ENCODE peak calls at places on chromosome 22, in eight cellular contexts. T is A549, Y is endothelial cell of umbilical vein, L is GM12878, U is HCT116, M is K562, B is HepG2, Q is H1. Z is an unnamed sample.

GRCh38 chr22:29206372-29207230 is 905 bp downstream of the EMID1 start:
- DNase-seq in B (no peak), Q (no peak), Y (no peak), M (peak), T (no peak), L (no peak), U (no peak), Z (no peak)

GRCh38 chr22:38758276-38758945 is 2.6 kb upstream of the SUN2 start:
- DNase-seq in M (peak), B (no peak), T (no peak), L (no peak), U (no peak), Y (no peak), Q (no peak), Z (peak)

GRCh38 chr22:30607939-30608338 is 965 bp downstream of the TCN2 start:
- DNase-seq in T (no peak), U (no peak), M (no peak), B (no peak), L (no peak), Y (no peak), Q (no peak), Z (peak)

GRCh38 chr22:29740216-29740615 is 20.4 kb downstream of the CABP7 start:
- DNase-seq in Q (no peak), L (no peak), T (no peak), B (no peak), Y (no peak), M (no peak), U (no peak), Z (no peak)

GRCh38 chr22:39525658-39525975 is 5.3 kb downstream of the ATF4 start:
- DNase-seq in L (no peak), T (no peak), U (no peak), Q (no peak), B (no peak), M (peak), Y (no peak), Z (no peak)

GRCh38 chr22:30370681-30371080 is 13.9 kb downstream of the CCDC157 start:
- DNase-seq in Q (no peak), B (no peak), U (no peak), L (no peak), T (no peak), Y (no peak), M (no peak), Z (no peak)

GRCh38 chr22:45469573-45470383 is 32.9 kb upstream of the FBLN1 start:
- DNase-seq in Q (no peak), M (no peak), B (no peak), Y (no peak), L (no peak), U (no peak), T (no peak), Z (no peak)

GRCh38 chr22:42581762-42582716 is 28.3 kb downstream of the SERHL2 start:
- DNase-seq in Q (peak), T (peak), U (peak), L (peak), B (peak), Y (peak), M (peak), Z (peak)

GRCh38 chr22:31612891-31613285 is 49.1 kb downstream of the PISD start:
- DNase-seq in U (no peak), M (no peak), L (no peak), B (no peak), Y (no peak), Q (no peak), T (no peak), Z (no peak)

GRCh38 chr22:45895436-45896152 is 81.4 kb downstream of the WNT7B start:
- DNase-seq in L (no peak), B (no peak), Y (no peak), Q (no peak), T (no peak), U (no peak), M (no peak), Z (no peak)

GRCh38 chr22:24588370-24588755 is 4.5 kb downstream of the LRRC75B start:
- DNase-seq in T (no peak), B (no peak), U (no peak), Y (no peak), L (no peak), Q (no peak), M (no peak), Z (no peak)

GRCh38 chr22:38655532-38656255 is 498 bp downstream of the FAM227A start:
- DNase-seq in T (no peak), U (no peak), Q (no peak), M (peak), L (no peak), Y (no peak), B (no peak), Z (peak)

GRCh38 chr22:25153961-25154685 is 45.5 kb upstream of the CRYBB3 start:
- DNase-seq in Y (peak), L (no peak), B (peak), M (no peak), Q (no peak), U (no peak), T (no peak), Z (no peak)

GRCh38 chr22:28282346-28282745 is 363.3 kb upstream of the PITPNB start:
- DNase-seq in T (no peak), B (no peak), Q (no peak), Y (no peak), M (no peak), L (no peak), U (no peak), Z (no peak)

GRCh38 chr22:25553131-25553530 is 11.3 kb upstream of the GRK3 start:
- DNase-seq in M (no peak), T (no peak), U (no peak), Y (no peak), Q (no peak), L (no peak), B (no peak), Z (no peak)

GRCh38 chr22:30806391-30806861 is 111.8 kb downstream of the OSBP2 start:
- DNase-seq in M (peak), Q (peak), B (peak), U (peak), L (no peak), T (no peak), Y (peak), Z (peak)

GRCh38 chr22:32665676-32666075 is 135.8 kb upstream of the TIMP3 start:
- DNase-seq in Y (no peak), T (no peak), M (no peak), L (no peak), Q (no peak), U (no peak), B (no peak), Z (no peak)

GRCh38 chr22:40204331-40205116 is 26.8 kb downstream of the TNRC6B start:
- DNase-seq in T (no peak), M (no peak), Q (no peak), L (no peak), B (peak), Y (no peak), U (no peak), Z (no peak)

GRCh38 chr22:40094449-40094848 is 83.3 kb upstream of the TNRC6B start:
- DNase-seq in T (no peak), L (peak), M (no peak), U (no peak), Q (no peak), B (no peak), Y (no peak), Z (no peak)

GRCh38 chr22:49368221-49368975 is 459.3 kb downstream of the BRD1 start:
- DNase-seq in Q (no peak), T (no peak), M (no peak), Y (no peak), B (no peak), U (no peak), L (no peak), Z (no peak)

GRCh38 chr22:48870436-48870835 is 957.2 kb downstream of the BRD1 start:
- DNase-seq in Y (no peak), Q (no peak), U (no peak), T (no peak), M (no peak), B (no peak), L (no peak), Z (no peak)

GRCh38 chr22:43956383-43956782 is 1.1 kb downstream of the SAMM50 start:
- DNase-seq in U (no peak), L (no peak), T (no peak), Y (no peak), B (peak), Q (no peak), M (no peak), Z (no peak)

GRCh38 chr22:43953988-43954771 is 1.1 kb upstream of the SAMM50 start:
- DNase-seq in M (no peak), L (no peak), Y (no peak), B (no peak), U (no peak), T (no peak), Q (no peak), Z (peak)

GRCh38 chr22:43955883-43956286 is 643 bp downstream of the SAMM50 start:
- DNase-seq in B (no peak), Y (no peak), M (peak), U (no peak), L (no peak), Q (no peak), T (no peak), Z (peak)

GRCh38 chr22:43956805-43957463 is 1.7 kb downstream of the SAMM50 start:
- DNase-seq in T (no peak), B (peak), L (no peak), Y (peak), Q (no peak), U (no peak), M (no peak), Z (no peak)

DNA sequence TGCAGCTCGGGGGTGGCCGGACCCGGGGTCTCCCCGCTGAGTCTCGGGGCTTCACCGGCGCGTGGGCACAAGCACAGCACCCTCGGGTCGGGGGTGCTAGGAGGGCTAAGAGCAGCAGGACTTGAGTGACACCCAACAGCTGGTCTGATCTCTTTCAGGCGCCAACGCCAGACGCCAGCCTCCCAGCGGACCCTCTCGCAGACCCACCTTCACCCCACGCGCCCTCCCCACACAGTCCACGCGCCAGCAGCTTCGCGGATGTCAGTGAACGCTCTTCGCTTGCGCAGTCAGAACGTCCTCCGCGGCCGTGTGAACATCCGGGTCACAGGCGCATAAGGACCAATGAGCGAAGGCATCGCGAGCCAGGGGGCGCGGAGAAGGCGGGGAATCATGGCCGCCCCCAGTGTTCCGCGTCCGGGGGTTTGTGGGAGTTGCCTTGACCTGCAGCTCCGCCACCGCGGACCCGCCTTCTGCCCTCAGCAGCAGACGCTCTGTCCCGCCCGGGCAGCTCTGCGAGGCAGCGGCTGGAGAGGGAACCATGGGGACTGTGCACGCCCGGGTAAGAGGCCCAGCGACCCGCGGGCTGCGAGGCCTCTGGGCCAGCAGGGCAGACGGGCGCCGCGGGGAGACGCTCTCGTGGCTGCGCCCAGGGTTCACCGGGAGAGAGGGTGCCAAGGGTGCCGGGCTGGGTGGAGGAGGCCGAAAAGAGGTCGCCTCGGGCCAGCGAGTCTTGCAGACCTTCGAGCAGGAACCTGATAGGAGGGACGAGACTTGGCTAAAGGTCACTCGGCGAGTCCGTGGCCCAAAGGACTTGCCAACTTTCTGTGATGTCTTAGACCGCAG is at the start of gene SAMM50:
- DNase-seq in Y (peak), B (peak), T (peak), M (peak), L (peak), Q (peak), U (peak), Z (peak)
- TF ChIP-seq POLR2A in Y (peak), B (peak), T (peak), M (peak), L (peak), Q (peak), U (peak), Z (peak)

GRCh38 chr22:21598302-21598701 is 30.8 kb downstream of the UBE2L3 start:
- DNase-seq in Q (no peak), U (no peak), T (no peak), L (no peak), Y (no peak), B (no peak), M (no peak), Z (no peak)
- TF ChIP-seq MAX in Q (no peak), U (no peak), T (no peak), L (no peak), Y (no peak), B (no peak), M (no peak), Z (no peak)

GRCh38 chr22:23282089-23282501 is 101.8 kb downstream of the BCR start:
- DNase-seq in Q (no peak), Y (peak), L (no peak), T (peak), M (no peak), B (no peak), U (peak), Z (no peak)
- TF ChIP-seq POLR2A in Q (no peak), Y (peak), L (no peak), T (no peak), M (no peak), B (no peak), U (no peak), Z (no peak)

DNA sequence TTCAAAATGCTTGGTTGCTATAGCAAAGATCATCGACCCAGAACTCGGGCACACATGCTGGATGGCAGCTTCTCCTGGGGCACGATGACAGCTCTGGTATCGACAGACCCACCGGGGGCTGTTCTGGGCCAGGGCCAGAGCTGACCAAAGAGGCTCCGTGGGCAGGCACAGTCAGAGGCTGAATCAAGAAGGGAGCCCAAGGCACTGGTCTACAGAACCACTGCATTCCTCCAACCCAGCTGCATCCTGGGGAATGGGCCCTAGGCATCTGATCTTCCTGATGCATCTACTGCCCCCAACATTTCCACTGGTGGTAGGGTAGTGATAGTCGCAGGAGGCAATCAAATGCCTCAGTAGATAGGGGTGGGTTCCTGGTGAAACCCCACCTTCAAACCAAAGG is 470.3 kb downstream of the TBC1D22A start:
- DNase-seq in M (no peak), U (no peak), Y (no peak), B (no peak), L (no peak), Q (no peak), T (no peak), Z (no peak)
- TF ChIP-seq MAX in M (no peak), U (no peak), Y (no peak), B (no peak), L (no peak), Q (no peak), T (no peak), Z (no peak)

DNA sequence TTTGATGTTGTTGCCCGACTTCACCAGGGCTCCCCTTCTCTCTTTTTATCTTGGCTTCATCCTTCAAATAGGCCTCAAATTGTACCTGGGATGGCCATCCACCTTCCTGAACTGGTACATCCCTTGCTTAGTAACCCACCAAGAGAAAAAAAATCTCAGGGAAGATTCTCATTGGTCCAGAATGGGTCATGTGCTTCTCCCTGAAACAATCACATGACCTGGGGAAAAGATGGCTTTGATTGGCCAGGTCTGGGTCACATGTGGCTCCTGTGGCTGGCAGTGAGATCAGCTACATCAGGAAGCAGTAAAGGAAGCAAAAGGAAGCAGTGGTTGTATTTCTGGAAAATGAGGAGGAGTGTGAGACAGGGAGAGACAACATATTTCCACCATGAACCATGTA is 540.2 kb downstream of the MIAT start:
- DNase-seq in T (no peak), M (no peak), Y (no peak), L (no peak), Q (no peak), B (no peak), U (no peak), Z (no peak)
- TF ChIP-seq POLR2A in T (no peak), M (no peak), Y (no peak), L (no peak), Q (no peak), B (no peak), U (no peak), Z (no peak)

GRCh38 chr22:36086170-36086490 is 57.5 kb upstream of the RBFOX2 start:
- DNase-seq in M (peak), B (no peak), Q (peak), L (no peak), T (no peak), U (no peak), Y (no peak), Z (peak)
- TF ChIP-seq MAX in M (no peak), B (no peak), Q (no peak), L (no peak), T (no peak), U (no peak), Y (no peak), Z (no peak)

GRCh38 chr22:50531546-50532352 is 1.9 kb upstream of the TYMP start:
- DNase-seq in U (no peak), Y (peak), Q (peak), M (no peak), L (no peak), T (no peak), B (no peak), Z (peak)
- TF ChIP-seq POLR2A in U (no peak), Y (no peak), Q (no peak), M (no peak), L (no peak), T (peak), B (no peak), Z (no peak)

DNA sequence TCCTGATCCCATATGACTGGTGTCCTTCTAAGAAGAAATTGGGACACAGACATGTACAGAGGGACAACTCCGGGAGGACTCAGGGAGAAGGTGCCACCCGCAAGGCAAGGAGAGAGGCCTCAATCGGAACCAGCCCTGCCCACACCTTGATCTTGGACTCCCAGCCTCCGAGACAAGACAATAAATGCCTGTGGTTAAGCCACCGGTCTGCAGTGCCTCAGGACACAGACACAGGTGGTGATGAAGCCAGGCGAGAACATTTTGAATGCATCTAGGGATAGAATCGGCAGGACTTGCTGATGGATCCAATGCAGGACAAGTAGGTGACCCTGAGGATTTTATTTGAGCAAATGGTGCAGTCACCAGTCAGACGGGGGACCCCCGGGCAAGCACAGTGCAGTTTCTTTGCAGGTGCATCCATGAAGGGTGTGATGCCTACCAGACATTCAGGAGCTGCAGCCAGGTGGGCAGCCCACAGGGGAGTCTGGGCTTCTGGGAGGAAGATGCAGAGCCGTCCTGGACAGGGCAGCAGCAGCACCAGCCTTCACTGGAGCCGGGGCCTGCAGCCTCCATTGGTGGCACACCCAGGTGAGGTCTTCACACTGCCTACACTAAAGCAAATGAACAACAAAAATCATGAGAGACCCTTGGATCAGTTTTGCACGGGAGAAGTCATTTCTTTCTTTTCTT is 20.2 kb upstream of the SEPTIN5 start:
- DNase-seq in Y (no peak), L (no peak), M (no peak), B (no peak), Q (no peak), T (no peak), U (no peak), Z (no peak)
- TF ChIP-seq MAX in Y (no peak), L (no peak), M (no peak), B (no peak), Q (no peak), T (no peak), U (no peak), Z (no peak)